ENCODE peak calls at places on chromosomes 12 and 14, in five cellular contexts. I, X, L, C and N are unnamed samples.

GRCh38 chr14:25049559-25050493 is at the start of gene STXBP6:
- DNase-seq in I (peak; percentile 72), X (peak; percentile 90), L (peak; percentile 85), C (peak; percentile 34), N (no peak)

GRCh38 chr12:91307957-91308705 is 125.5 kb upstream of the DCN start:
- DNase-seq in I (no peak), X (no peak), L (no peak), C (no peak), N (no peak)

GRCh38 chr14:24313912-24314311 is 2.6 kb downstream of the LTB4R start:
- DNase-seq in I (no peak), X (no peak), L (no peak), C (no peak), N (no peak)

GRCh38 chr14:28975084-28975483 is 208.5 kb downstream of the FOXG1 start:
- DNase-seq in I (no peak), X (no peak), L (no peak), C (no peak), N (no peak)

GRCh38 chr12:110254971-110255540 is 26.0 kb upstream of the ATP2A2 start:
- DNase-seq in I (no peak), X (no peak), L (no peak), C (no peak), N (no peak)

GRCh38 chr14:36857136-36857535 is 195.5 kb downstream of the PAX9 start:
- DNase-seq in I (no peak), X (no peak), L (no peak), C (no peak), N (no peak)

GRCh38 chr14:66365388-66365787 is 120.8 kb upstream of the CCDC196 start:
- DNase-seq in I (no peak), X (no peak), L (no peak), C (no peak), N (no peak)

GRCh38 chr12:28089363-28089762 is 100.9 kb upstream of the CCDC91 start:
- DNase-seq in I (peak; percentile 42), X (no peak), L (peak; percentile 13), C (no peak), N (no peak)

GRCh38 chr14:105843444-105844046 is 317.2 kb downstream of the TMEM121 start:
- DNase-seq in I (no peak), X (no peak), L (no peak), C (no peak), N (no peak)

GRCh38 chr14:73634333-73634833 is 10.4 kb upstream of the DNAL1 start:
- DNase-seq in I (peak; percentile 24), X (peak; percentile 69), L (no peak), C (peak; percentile 41), N (no peak)

GRCh38 chr14:85535916-85536834 is 6.2 kb downstream of the FLRT2 start:
- DNase-seq in I (peak; percentile 69), X (peak; percentile 34), L (no peak), C (no peak), N (no peak)

GRCh38 chr12:13941258-13942249 is 39.8 kb downstream of the GRIN2B start:
- DNase-seq in I (peak; percentile 47), X (peak; percentile 88), L (peak; percentile 34), C (peak; percentile 39), N (no peak)
- TF ChIP-seq CTCF in I (peak; percentile 11), X (peak; percentile 84), L (peak; percentile 41), C (peak; percentile 36), N (no peak)

DNA sequence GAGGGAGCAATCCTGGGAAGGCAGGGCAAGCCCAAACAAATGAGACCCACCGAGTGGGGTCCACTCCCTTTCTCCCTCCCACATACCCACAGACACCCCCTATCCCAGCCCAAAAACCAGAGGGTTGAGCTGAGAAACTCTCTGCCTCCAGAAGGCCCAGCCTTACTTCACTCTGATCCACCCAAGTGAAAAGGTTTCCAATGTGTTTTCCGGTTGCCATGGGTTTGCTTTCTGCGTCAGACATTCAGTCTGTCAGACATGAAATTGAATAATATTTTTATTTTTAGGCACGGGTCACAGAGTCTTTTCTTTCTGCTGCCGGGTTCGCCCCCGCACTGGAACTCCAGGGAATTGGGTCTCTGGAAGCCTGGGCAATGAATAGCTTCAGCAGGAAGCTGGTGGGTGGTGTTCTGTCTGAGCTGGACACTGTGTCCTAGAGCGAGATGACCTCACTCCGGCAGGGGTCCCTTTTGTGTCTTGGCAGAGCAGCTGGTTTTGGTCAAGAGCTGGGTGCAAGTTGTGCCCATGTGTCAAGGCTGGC is 69.8 kb upstream of the CLMN start:
- DNase-seq in I (peak; percentile 84), X (peak; percentile 47), L (no peak), C (no peak), N (no peak)
- TF ChIP-seq CTCF in I (no peak), X (no peak), L (no peak), C (no peak), N (no peak)

GRCh38 chr12:19574606-19575005 is 135.3 kb downstream of the AEBP2 start:
- DNase-seq in I (no peak), X (no peak), L (no peak), C (no peak), N (no peak)
- TF ChIP-seq CTCF in I (no peak), X (no peak), L (no peak), C (peak; percentile 4), N (no peak)

DNA sequence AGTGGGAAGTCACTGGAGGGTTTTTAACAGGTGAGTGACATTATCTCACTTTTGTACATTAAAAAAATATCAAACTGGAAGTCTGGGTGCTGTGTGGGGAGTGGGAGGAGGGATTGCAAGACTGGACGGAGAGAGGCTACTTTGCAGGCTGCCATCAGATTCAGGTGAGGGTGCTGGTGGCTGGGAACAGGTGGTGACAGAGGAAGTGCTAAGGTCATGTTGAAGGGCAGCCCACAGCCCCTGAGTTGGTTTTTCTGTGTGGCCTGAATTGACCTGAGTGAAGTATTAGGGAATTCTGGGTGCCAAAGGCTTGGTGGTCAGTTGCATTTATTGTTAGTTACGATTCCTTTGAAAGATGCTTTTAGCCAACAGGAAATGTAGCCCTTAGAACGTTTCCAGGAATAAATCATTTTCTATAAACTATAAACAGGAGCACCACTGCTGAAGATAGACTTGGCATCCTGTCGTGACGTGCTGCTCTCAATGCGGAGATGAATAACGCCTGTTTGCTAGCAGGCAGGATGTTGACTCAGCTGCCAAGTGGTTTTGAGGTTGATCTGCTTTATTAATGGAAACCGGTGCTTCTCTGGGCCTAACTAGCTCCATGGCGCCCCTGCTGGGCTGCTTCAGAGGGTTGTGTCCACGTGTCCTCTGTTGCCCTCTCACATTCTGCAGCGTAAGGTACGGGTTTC is 707.5 kb upstream of the TMEM132C start:
- DNase-seq in I (peak; percentile 49), X (peak; percentile 9), L (peak; percentile 29), C (no peak), N (peak; percentile 35)
- TF ChIP-seq CTCF in I (peak; percentile 71), X (no peak), L (peak; percentile 20), C (no peak), N (peak; percentile 7)

GRCh38 chr14:100192672-100193416 is 33.4 kb upstream of the DEGS2 start:
- DNase-seq in I (peak; percentile 98), X (peak; percentile 100), L (peak; percentile 100), C (peak; percentile 100), N (peak; percentile 99)

GRCh38 chr14:100191584-100192249 is 32.3 kb upstream of the DEGS2 start:
- DNase-seq in I (peak; percentile 17), X (no peak), L (no peak), C (no peak), N (no peak)

GRCh38 chr14:100190126-100190525 is 30.7 kb upstream of the DEGS2 start:
- DNase-seq in I (no peak), X (no peak), L (no peak), C (no peak), N (no peak)

GRCh38 chr14:100192250-100192671 is 32.8 kb upstream of the DEGS2 start:
- DNase-seq in I (no peak), X (peak; percentile 26), L (no peak), C (no peak), N (no peak)

GRCh38 chr14:100193417-100194357 is 34.2 kb upstream of the DEGS2 start:
- DNase-seq in I (no peak), X (peak; percentile 31), L (no peak), C (peak; percentile 45), N (peak; percentile 21)
- TF ChIP-seq CTCF in I (no peak), X (no peak), L (no peak), C (peak; percentile 11), N (no peak)

DNA sequence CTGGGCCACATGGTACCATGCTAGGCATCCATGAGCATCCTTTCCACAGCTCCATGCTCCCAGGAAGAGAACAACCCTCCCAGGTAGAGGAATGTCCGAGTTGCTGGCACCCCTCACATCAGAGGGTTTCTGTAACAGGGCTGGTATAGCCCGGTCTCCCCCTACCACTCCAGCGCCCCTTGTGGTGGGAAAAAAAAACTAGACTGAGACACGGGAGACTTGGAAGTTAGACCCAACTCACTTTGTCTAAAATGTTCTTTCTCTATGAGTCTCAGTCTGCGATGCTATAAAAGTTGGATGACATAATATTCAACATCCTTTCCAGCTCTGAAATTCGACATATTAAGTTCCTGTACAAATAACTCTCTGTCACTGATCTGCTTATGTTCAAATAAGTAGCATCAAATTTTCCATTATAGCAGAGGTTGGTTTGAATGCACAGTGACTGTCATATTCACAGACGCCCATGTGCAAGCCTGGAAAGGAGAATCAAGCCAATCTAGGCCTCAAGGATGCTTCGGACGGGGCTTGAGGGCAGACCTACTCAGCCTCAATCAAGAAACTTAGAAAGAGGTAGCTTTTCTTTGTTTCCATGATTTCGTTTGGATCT is 25.7 kb upstream of the TC2N start:
- DNase-seq in I (no peak), X (no peak), L (peak; percentile 47), C (peak; percentile 61), N (no peak)
- TF ChIP-seq CTCF in I (peak; percentile 56), X (peak; percentile 36), L (peak; percentile 67), C (peak; percentile 39), N (peak; percentile 29)

GRCh38 chr12:449203-449602 is 10.5 kb upstream of the B4GALNT3 start:
- DNase-seq in I (no peak), X (no peak), L (no peak), C (no peak), N (no peak)

GRCh38 chr12:450438-450837 is 9.3 kb upstream of the B4GALNT3 start:
- DNase-seq in I (no peak), X (peak; percentile 59), L (no peak), C (no peak), N (no peak)

GRCh38 chr12:457676-458075 is 2.1 kb upstream of the B4GALNT3 start:
- DNase-seq in I (no peak), X (no peak), L (no peak), C (no peak), N (no peak)

GRCh38 chr12:455821-456220 is 3.9 kb upstream of the B4GALNT3 start:
- DNase-seq in I (no peak), X (no peak), L (no peak), C (no peak), N (no peak)

DNA sequence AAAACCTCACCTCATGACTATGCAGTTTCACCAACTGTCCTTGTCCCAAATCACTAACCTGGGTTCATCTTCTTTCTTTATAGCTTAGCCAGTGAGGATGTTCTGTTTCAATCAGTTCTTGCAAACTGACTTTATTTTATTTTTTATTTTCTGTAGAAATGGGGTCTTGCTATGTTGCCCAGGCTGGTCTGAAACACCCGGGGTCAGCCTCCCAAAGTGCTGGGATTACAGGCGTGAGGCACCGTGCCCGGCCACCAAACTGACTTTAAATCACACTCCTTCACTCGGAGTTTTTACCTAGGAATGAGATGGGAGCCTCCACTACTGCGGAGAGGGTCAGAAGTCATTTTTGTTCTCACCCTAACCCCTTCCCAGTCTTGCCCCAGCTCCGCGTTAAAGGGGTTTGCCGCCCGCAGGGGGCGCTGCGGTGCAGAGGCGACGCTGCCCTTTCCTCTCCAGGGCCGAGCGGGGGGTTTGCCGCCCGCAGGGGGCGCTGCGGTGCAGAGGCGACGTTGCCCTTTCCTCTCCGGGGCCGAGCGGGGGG is 7.0 kb upstream of the B4GALNT3 start:
- DNase-seq in I (no peak), X (peak; percentile 53), L (no peak), C (peak; percentile 71), N (peak; percentile 23)
- TF ChIP-seq CTCF in I (no peak), X (no peak), L (no peak), C (peak; percentile 46), N (no peak)

GRCh38 chr14:58638231-58639205 is 756 bp downstream of the DACT1 start:
- DNase-seq in I (peak; percentile 42), X (peak; percentile 29), L (peak; percentile 32), C (peak; percentile 39), N (no peak)
- TF ChIP-seq CTCF in I (peak; percentile 25), X (no peak), L (no peak), C (no peak), N (no peak)